ENCODE peak calls at places on chromosomes 7 and 10, in five cellular contexts. D, W, F, Y and K are unnamed samples. For H3K36me3 and H3K27me3, the result is how much of the 10 kb centered on the place peaks cover.

GRCh38 chr10:109933984-109934565 is 10.8 kb upstream of the XPNPEP1 start:
- DNase-seq in D (no peak), W (no peak), F (no peak), Y (no peak), K (peak)

GRCh38 chr10:70940834-70941568 is 52.6 kb upstream of the PCBD1 start:
- DNase-seq in D (peak), W (peak), F (no peak), Y (no peak), K (no peak)

GRCh38 chr10:86225098-86225782 is 141.4 kb downstream of the GRID1 start:
- DNase-seq in D (no peak), W (no peak), F (no peak), Y (no peak), K (no peak)

GRCh38 chr10:100693815-100694214 is 51.6 kb upstream of the PAX2 start:
- DNase-seq in D (no peak), W (no peak), F (no peak), Y (no peak), K (no peak)

GRCh38 chr7:85162743-85163142 is 24.1 kb downstream of the SEMA3D start:
- DNase-seq in D (no peak), W (no peak), F (no peak), Y (no peak), K (no peak)

GRCh38 chr10:118332247-118332646 is 9.9 kb downstream of the FAM204A start:
- DNase-seq in D (no peak), W (no peak), F (no peak), Y (no peak), K (no peak)

GRCh38 chr10:50579491-50580259 is 44.1 kb downstream of the SGMS1 start:
- DNase-seq in D (no peak), W (no peak), F (no peak), Y (no peak), K (no peak)

GRCh38 chr10:114295393-114295792 is 56.3 kb downstream of the VWA2 start:
- DNase-seq in D (no peak), W (no peak), F (no peak), Y (no peak), K (no peak)

GRCh38 chr10:46541735-46542566 is 14.5 kb downstream of the GPRIN2 start:
- DNase-seq in D (peak), W (no peak), F (no peak), Y (no peak), K (no peak)

GRCh38 chr7:23380556-23380955 is 81.4 kb downstream of the MALSU1 start:
- DNase-seq in D (no peak), W (no peak), F (no peak), Y (no peak), K (no peak)

GRCh38 chr10:114022292-114022691 is 21.4 kb upstream of the ADRB1 start:
- DNase-seq in D (peak), W (peak), F (no peak), Y (no peak), K (no peak)

GRCh38 chr10:120180160-120180559 is 276.9 kb upstream of the PLPP4 start:
- DNase-seq in D (no peak), W (no peak), F (no peak), Y (no peak), K (no peak)

GRCh38 chr10:62900829-62901571 is 84.8 kb upstream of the EGR2 start:
- DNase-seq in D (no peak), W (no peak), F (no peak), Y (no peak), K (no peak)

GRCh38 chr10:14784459-14785055 is 9.9 kb upstream of the FAM107B start:
- DNase-seq in D (no peak), W (no peak), F (no peak), Y (no peak), K (no peak)

GRCh38 chr7:107874605-107875446 is 16.2 kb upstream of the DLD start:
- DNase-seq in D (no peak), W (no peak), F (no peak), Y (peak), K (peak)

GRCh38 chr10:6218692-6219493 is 16.2 kb downstream of the PFKFB3 start:
- DNase-seq in D (no peak), W (no peak), F (no peak), Y (no peak), K (no peak)

GRCh38 chr10:70742537-70743429 is 42.4 kb downstream of the TBATA start:
- DNase-seq in D (peak), W (peak), F (no peak), Y (no peak), K (no peak)

GRCh38 chr10:104472957-104473745 is 119.5 kb downstream of the CFAP58 start:
- DNase-seq in D (no peak), W (no peak), F (no peak), Y (no peak), K (no peak)

GRCh38 chr7:139871276-139871675 is 42.2 kb downstream of the TBXAS1 start:
- DNase-seq in D (no peak), W (no peak), F (no peak), Y (no peak), K (no peak)

GRCh38 chr10:79488870-79489269 is 23.5 kb upstream of the EIF5AL1 start:
- DNase-seq in D (no peak), W (no peak), F (no peak), Y (no peak), K (no peak)

GRCh38 chr10:27525819-27526218 is 21.7 kb downstream of the RAB18 start:
- DNase-seq in D (no peak), W (no peak), F (no peak), Y (no peak), K (no peak)

GRCh38 chr10:1153253-1153763 is 97.1 kb downstream of the WDR37 start:
- DNase-seq in D (no peak), W (no peak), F (no peak), Y (no peak), K (peak)

GRCh38 chr10:26486985-26487850 is 49.1 kb downstream of the APBB1IP start:
- DNase-seq in D (no peak), W (no peak), F (no peak), Y (no peak), K (no peak)

GRCh38 chr7:70072220-70072619 is 473.9 kb downstream of the AUTS2 start:
- DNase-seq in D (no peak), W (no peak), F (no peak), Y (no peak), K (no peak)

GRCh38 chr10:122861724-122862161 is 16.1 kb upstream of the CUZD1 start:
- DNase-seq in D (no peak), W (no peak), F (no peak), Y (no peak), K (no peak)

GRCh38 chr7:92460510-92460909 is 13.2 kb downstream of the GATAD1 start:
- DNase-seq in D (no peak), W (no peak), F (no peak), Y (no peak), K (no peak)

GRCh38 chr10:78470267-78471103 is 436.8 kb downstream of the RPS24 start:
- DNase-seq in D (no peak), W (no peak), F (no peak), Y (no peak), K (no peak)

GRCh38 chr7:92633211-92633906 is 43.2 kb upstream of the FAM133B start:
- DNase-seq in D (no peak), W (no peak), F (no peak), Y (no peak), K (no peak)

GRCh38 chr7:21944616-21945373 is 904 bp downstream of the CDCA7L start:
- DNase-seq in D (peak), W (peak), F (no peak), Y (peak), K (peak)

GRCh38 chr7:120344276-120344675 is 71.3 kb downstream of the KCND2 start:
- DNase-seq in D (no peak), W (no peak), F (no peak), Y (no peak), K (no peak)

GRCh38 chr10:53314856-53315255 is 542.3 kb upstream of the MBL2 start:
- DNase-seq in D (no peak), W (no peak), F (no peak), Y (no peak), K (no peak)

DNA sequence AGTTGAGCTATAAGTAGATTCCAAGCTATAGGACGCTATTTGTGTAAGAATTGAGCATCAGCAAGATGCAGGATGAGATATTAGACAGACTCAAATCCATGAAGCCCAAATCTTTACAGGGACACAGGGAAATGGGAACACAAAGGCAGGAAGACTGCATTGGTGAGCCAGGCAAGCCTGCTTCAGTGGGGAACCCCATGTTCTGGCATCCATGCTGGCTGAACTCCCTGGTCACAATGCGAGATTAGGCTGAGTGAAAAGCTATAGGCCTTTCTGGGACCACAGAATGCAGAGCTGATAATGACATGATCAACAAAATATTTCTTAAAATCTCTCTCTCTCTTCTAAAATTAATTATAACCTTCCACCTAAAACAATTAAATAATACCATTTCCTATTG is 170.5 kb downstream of the CDC14C start:
- DNase-seq in D (no peak), W (no peak), F (no peak), Y (no peak), K (no peak)
- H3K4me3 ChIP-seq in D (no peak), W (no peak), F (no peak), Y (no peak), K (no peak)

GRCh38 chr7:74355091-74355490 is 65.9 kb downstream of the CLIP2 start:
- DNase-seq in D (no peak), W (no peak), F (no peak), Y (no peak), K (no peak)

GRCh38 chr7:74350751-74351150 is 61.5 kb downstream of the CLIP2 start:
- DNase-seq in D (no peak), W (no peak), F (no peak), Y (no peak), K (no peak)

GRCh38 chr7:74354009-74354408 is 64.8 kb downstream of the CLIP2 start:
- DNase-seq in D (no peak), W (no peak), F (no peak), Y (no peak), K (no peak)

GRCh38 chr7:74349621-74350020 is 60.4 kb downstream of the CLIP2 start:
- DNase-seq in D (no peak), W (no peak), F (no peak), Y (no peak), K (no peak)

DNA sequence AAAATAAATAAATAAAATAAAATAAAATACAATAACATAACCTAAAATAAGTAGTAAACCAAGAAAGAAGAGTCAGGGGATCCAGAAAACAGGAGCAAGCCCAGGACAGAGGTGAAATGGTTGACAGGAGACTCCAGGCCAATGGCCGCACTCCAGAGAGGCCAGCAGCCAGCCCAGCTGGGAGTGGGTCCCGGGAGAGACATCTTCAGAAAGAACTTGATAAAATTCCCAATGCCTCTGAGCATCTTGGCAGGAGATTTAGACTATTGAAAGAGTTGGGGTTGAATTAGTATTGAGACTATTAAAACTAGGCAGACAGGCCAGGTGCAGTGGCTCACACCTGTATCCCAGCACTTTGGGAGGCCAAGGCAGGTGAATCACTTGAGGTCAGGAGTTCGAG is 62.6 kb downstream of the CLIP2 start:
- DNase-seq in D (peak), W (no peak), F (no peak), Y (no peak), K (no peak)
- H3K36me3 ChIP-seq in D (under half), W (under half), F (under half), Y (under half), K (under half)

GRCh38 chr7:25857376-25858067 is 294.5 kb upstream of the NFE2L3 start:
- DNase-seq in D (no peak), W (no peak), F (no peak), Y (peak), K (peak)
- H3K27me3 ChIP-seq in D (half or more), W (half or more), F (half or more), Y (half or more), K (half or more)

DNA sequence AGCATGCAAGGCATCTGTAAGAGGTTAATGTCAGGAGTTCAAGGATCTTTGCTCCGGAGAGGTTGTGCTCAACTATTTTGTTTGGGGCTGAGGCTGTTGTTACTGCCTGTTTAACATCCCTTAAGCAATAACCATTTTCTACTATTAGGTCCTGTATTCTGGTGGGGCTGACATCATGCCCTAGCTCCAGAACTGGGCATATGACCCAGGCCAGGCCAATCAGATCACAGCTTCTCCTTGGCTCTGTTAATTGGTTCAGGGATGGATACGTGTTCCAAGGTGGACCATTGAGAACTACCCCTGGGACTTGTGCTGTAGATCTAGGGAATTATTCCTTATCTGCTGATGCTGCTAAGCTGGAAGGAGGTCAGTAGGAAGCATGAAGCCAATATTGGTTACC is 67.0 kb downstream of the SYPL1 start:
- DNase-seq in D (no peak), W (no peak), F (no peak), Y (no peak), K (no peak)
- H3K4me3 ChIP-seq in D (no peak), W (no peak), F (no peak), Y (no peak), K (no peak)

GRCh38 chr10:12238821-12239220 is 42.8 kb downstream of the CDC123 start:
- DNase-seq in D (no peak), W (no peak), F (no peak), Y (no peak), K (no peak)

GRCh38 chr10:12237265-12238220 is 41.6 kb downstream of the CDC123 start:
- DNase-seq in D (no peak), W (no peak), F (no peak), Y (no peak), K (no peak)

GRCh38 chr10:12235116-12235694 is 39.2 kb downstream of the CDC123 start:
- DNase-seq in D (no peak), W (no peak), F (no peak), Y (no peak), K (no peak)

GRCh38 chr10:12235796-12236195 is 39.8 kb downstream of the CDC123 start:
- DNase-seq in D (no peak), W (no peak), F (no peak), Y (no peak), K (no peak)
- H3K36me3 ChIP-seq in D (half or more), W (under half), F (under half), Y (under half), K (under half)